ENCODE peak calls at places on chromosomes 12 and 14, in seven cellular contexts. One of them, this sample, is unnamed.

GRCh38 chr14:92456215-92457017 is 57.2 kb upstream of the RIN3 start:
- DNase-seq in right cardiac atrium: peak; percentile 63
- DNase-seq in colonic mucosa: peak; percentile 41
- DNase-seq in bronchial epithelial cell: peak; percentile 29
- DNase-seq in foreskin fibroblast: peak; percentile 68
- DNase-seq in lower leg skin: peak; percentile 77
- DNase-seq in Peyer's patch: no peak
- DNase-seq in this sample: no peak

GRCh38 chr12:114272071-114272470 is 133.9 kb downstream of the TBX5 start:
- DNase-seq in right cardiac atrium: no peak
- DNase-seq in colonic mucosa: no peak
- DNase-seq in bronchial epithelial cell: no peak
- DNase-seq in foreskin fibroblast: no peak
- DNase-seq in lower leg skin: no peak
- DNase-seq in Peyer's patch: no peak
- DNase-seq in this sample: no peak

GRCh38 chr12:93783827-93784226 is 106.7 kb downstream of the CRADD start:
- DNase-seq in right cardiac atrium: no peak
- DNase-seq in colonic mucosa: no peak
- DNase-seq in bronchial epithelial cell: no peak
- DNase-seq in foreskin fibroblast: no peak
- DNase-seq in lower leg skin: no peak
- DNase-seq in Peyer's patch: no peak
- DNase-seq in this sample: peak; percentile 56

GRCh38 chr12:122646568-122647220 is 56.5 kb downstream of the HCAR2 start:
- DNase-seq in right cardiac atrium: no peak
- DNase-seq in colonic mucosa: no peak
- DNase-seq in bronchial epithelial cell: peak; percentile 66
- DNase-seq in foreskin fibroblast: peak; percentile 89
- DNase-seq in lower leg skin: no peak
- DNase-seq in Peyer's patch: no peak
- DNase-seq in this sample: no peak

GRCh38 chr14:92645841-92646478 is 102.5 kb downstream of the LGMN start:
- DNase-seq in right cardiac atrium: no peak
- DNase-seq in colonic mucosa: no peak
- DNase-seq in bronchial epithelial cell: no peak
- DNase-seq in foreskin fibroblast: peak; percentile 66
- DNase-seq in lower leg skin: no peak
- DNase-seq in Peyer's patch: no peak
- DNase-seq in this sample: no peak

GRCh38 chr14:52950410-52950897 is 396 bp downstream of the FERMT2 start:
- DNase-seq in right cardiac atrium: peak; percentile 54
- DNase-seq in colonic mucosa: peak; percentile 52
- DNase-seq in bronchial epithelial cell: peak; percentile 21
- DNase-seq in foreskin fibroblast: peak; percentile 32
- DNase-seq in lower leg skin: peak; percentile 92
- DNase-seq in Peyer's patch: peak; percentile 54
- DNase-seq in this sample: peak; percentile 14

GRCh38 chr14:99430491-99430890 is 50.2 kb downstream of the SETD3 start:
- DNase-seq in right cardiac atrium: no peak
- DNase-seq in colonic mucosa: no peak
- DNase-seq in bronchial epithelial cell: peak; percentile 8
- DNase-seq in foreskin fibroblast: no peak
- DNase-seq in lower leg skin: no peak
- DNase-seq in Peyer's patch: no peak
- DNase-seq in this sample: peak; percentile 34

GRCh38 chr12:121872546-121873223 is 14.0 kb upstream of the HPD start:
- DNase-seq in right cardiac atrium: peak; percentile 59
- DNase-seq in colonic mucosa: peak; percentile 69
- DNase-seq in bronchial epithelial cell: peak; percentile 95
- DNase-seq in foreskin fibroblast: peak; percentile 98
- DNase-seq in lower leg skin: no peak
- DNase-seq in Peyer's patch: no peak
- DNase-seq in this sample: no peak

GRCh38 chr12:123223241-123223668 is 9.7 kb downstream of the MPHOSPH9 start:
- DNase-seq in right cardiac atrium: no peak
- DNase-seq in colonic mucosa: no peak
- DNase-seq in bronchial epithelial cell: no peak
- DNase-seq in foreskin fibroblast: no peak
- DNase-seq in lower leg skin: no peak
- DNase-seq in Peyer's patch: no peak
- DNase-seq in this sample: peak; percentile 66

GRCh38 chr12:31260840-31261239 is 65.1 kb downstream of the SINHCAF start:
- DNase-seq in right cardiac atrium: no peak
- DNase-seq in colonic mucosa: no peak
- DNase-seq in bronchial epithelial cell: peak; percentile 33
- DNase-seq in foreskin fibroblast: no peak
- DNase-seq in lower leg skin: no peak
- DNase-seq in Peyer's patch: no peak
- DNase-seq in this sample: no peak

GRCh38 chr14:63986789-63987533 is 134.2 kb downstream of the SYNE2 start:
- DNase-seq in right cardiac atrium: no peak
- DNase-seq in colonic mucosa: no peak
- DNase-seq in bronchial epithelial cell: peak; percentile 81
- DNase-seq in foreskin fibroblast: peak; percentile 52
- DNase-seq in lower leg skin: no peak
- DNase-seq in Peyer's patch: no peak
- DNase-seq in this sample: no peak

GRCh38 chr12:47270782-47271664 is 191.3 kb upstream of the AMIGO2 start:
- DNase-seq in right cardiac atrium: no peak
- DNase-seq in colonic mucosa: no peak
- DNase-seq in bronchial epithelial cell: peak; percentile 99
- DNase-seq in foreskin fibroblast: peak; percentile 43
- DNase-seq in lower leg skin: no peak
- DNase-seq in Peyer's patch: no peak
- DNase-seq in this sample: no peak

GRCh38 chr12:113891737-113892520 is 74.2 kb downstream of the RBM19 start:
- DNase-seq in right cardiac atrium: no peak
- DNase-seq in colonic mucosa: no peak
- DNase-seq in bronchial epithelial cell: no peak
- DNase-seq in foreskin fibroblast: no peak
- DNase-seq in lower leg skin: no peak
- DNase-seq in Peyer's patch: no peak
- DNase-seq in this sample: no peak

GRCh38 chr12:6896846-6897435 is 7.7 kb upstream of the LRRC23 start:
- DNase-seq in right cardiac atrium: no peak
- DNase-seq in colonic mucosa: no peak
- DNase-seq in bronchial epithelial cell: no peak
- DNase-seq in foreskin fibroblast: no peak
- DNase-seq in lower leg skin: no peak
- DNase-seq in Peyer's patch: no peak
- DNase-seq in this sample: no peak

DNA sequence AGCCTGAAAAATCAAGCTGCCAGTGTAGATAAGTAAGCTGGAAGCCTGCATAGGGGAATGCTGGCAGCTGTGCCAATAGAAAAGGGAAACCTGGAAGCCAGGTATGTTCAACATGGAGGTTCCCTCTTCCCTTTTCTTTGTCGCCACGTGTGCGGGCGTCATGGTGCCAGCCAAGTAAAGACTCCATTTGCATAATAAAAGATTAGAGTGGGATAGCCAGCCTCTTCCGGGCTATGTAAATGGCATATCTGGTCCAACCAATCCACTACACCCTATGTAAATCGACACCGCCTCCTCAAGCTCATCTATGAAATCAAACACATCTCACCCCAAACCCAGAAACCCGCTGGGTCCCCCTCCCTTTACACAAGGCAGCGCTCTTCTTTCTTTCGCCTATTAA is 5.6 kb upstream of the ADGRD1 start:
- DNase-seq in right cardiac atrium: no peak
- DNase-seq in colonic mucosa: no peak
- DNase-seq in bronchial epithelial cell: peak; percentile 7
- DNase-seq in foreskin fibroblast: no peak
- DNase-seq in lower leg skin: no peak
- DNase-seq in Peyer's patch: no peak
- DNase-seq in this sample: no peak
- H3K4me3 ChIP-seq in right cardiac atrium: no peak overlapping the region
- H3K4me3 ChIP-seq in colonic mucosa: no peak overlapping the region
- H3K4me3 ChIP-seq in bronchial epithelial cell: no peak overlapping the region
- H3K4me3 ChIP-seq in foreskin fibroblast: no peak overlapping the region
- H3K4me3 ChIP-seq in lower leg skin: no peak overlapping the region
- H3K4me3 ChIP-seq in Peyer's patch: no peak overlapping the region
- H3K4me3 ChIP-seq in this sample: no peak overlapping the region

GRCh38 chr12:124535066-124535740 is 32.2 kb downstream of the NCOR2 start:
- DNase-seq in right cardiac atrium: no peak
- DNase-seq in colonic mucosa: no peak
- DNase-seq in bronchial epithelial cell: no peak
- DNase-seq in foreskin fibroblast: no peak
- DNase-seq in lower leg skin: no peak
- DNase-seq in Peyer's patch: no peak
- DNase-seq in this sample: no peak

GRCh38 chr12:124539084-124540041 is 28.0 kb downstream of the NCOR2 start:
- DNase-seq in right cardiac atrium: no peak
- DNase-seq in colonic mucosa: no peak
- DNase-seq in bronchial epithelial cell: no peak
- DNase-seq in foreskin fibroblast: no peak
- DNase-seq in lower leg skin: no peak
- DNase-seq in Peyer's patch: no peak
- DNase-seq in this sample: no peak

GRCh38 chr12:124536613-124537012 is 30.8 kb downstream of the NCOR2 start:
- DNase-seq in right cardiac atrium: no peak
- DNase-seq in colonic mucosa: no peak
- DNase-seq in bronchial epithelial cell: no peak
- DNase-seq in foreskin fibroblast: no peak
- DNase-seq in lower leg skin: no peak
- DNase-seq in Peyer's patch: no peak
- DNase-seq in this sample: no peak

GRCh38 chr12:124537525-124538193 is 29.8 kb downstream of the NCOR2 start:
- DNase-seq in right cardiac atrium: peak; percentile 48
- DNase-seq in colonic mucosa: no peak
- DNase-seq in bronchial epithelial cell: no peak
- DNase-seq in foreskin fibroblast: no peak
- DNase-seq in lower leg skin: no peak
- DNase-seq in Peyer's patch: no peak
- DNase-seq in this sample: no peak

DNA sequence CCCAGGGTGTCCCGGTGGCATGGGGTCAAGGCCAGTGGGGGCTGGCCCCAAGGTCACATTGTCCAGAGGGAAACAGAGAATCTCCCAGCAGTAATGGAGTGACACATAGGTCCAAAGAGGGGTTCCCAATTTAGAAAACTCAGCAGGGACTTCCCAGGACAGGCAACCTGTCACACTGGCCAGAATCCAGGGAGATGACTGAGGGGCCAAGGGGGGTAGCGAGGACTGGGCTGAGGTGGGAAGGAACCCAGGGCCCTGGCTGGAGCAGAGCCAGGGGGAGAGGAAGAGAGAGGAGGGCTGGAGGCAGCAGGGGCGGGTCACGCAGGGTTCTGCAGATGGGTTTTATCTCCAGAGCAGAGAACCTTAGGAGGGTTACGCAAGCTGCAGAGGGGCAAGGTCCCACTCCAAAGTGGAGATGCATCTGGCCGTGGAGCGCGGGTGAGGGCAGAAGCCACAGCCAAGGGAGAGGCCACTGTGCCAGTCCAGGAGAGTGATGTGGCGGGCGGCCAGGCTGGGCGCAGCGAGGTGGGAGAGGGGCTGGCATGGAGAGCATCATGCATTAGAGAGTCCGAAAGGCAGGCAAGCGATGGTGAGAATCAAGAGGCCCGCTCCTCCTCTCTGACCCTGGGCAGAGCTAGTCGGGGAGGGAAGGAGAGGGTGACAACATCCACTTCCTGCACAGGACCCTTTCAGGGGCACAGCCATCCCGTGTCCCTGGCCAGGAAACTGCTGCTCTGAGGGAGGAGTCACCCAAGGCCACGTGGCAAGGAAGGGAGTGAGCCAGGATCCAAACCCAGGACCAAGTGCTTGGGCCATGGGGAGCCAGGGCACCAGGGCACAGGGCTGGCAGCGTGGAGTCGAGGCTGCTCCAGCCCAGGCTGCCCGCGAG is 29.0 kb downstream of the NCOR2 start:
- DNase-seq in right cardiac atrium: peak; percentile 43
- DNase-seq in colonic mucosa: no peak
- DNase-seq in bronchial epithelial cell: no peak
- DNase-seq in foreskin fibroblast: no peak
- DNase-seq in lower leg skin: no peak
- DNase-seq in Peyer's patch: no peak
- DNase-seq in this sample: no peak
- H3K4me3 ChIP-seq in right cardiac atrium: no peak overlapping the region
- H3K4me3 ChIP-seq in colonic mucosa: no peak overlapping the region
- H3K4me3 ChIP-seq in bronchial epithelial cell: no peak overlapping the region
- H3K4me3 ChIP-seq in foreskin fibroblast: no peak overlapping the region
- H3K4me3 ChIP-seq in lower leg skin: no peak overlapping the region
- H3K4me3 ChIP-seq in Peyer's patch: no peak overlapping the region
- H3K4me3 ChIP-seq in this sample: no peak overlapping the region

GRCh38 chr14:21526672-21527319 is 650 bp upstream of the SALL2 start:
- DNase-seq in right cardiac atrium: no peak
- DNase-seq in colonic mucosa: no peak
- DNase-seq in bronchial epithelial cell: no peak
- DNase-seq in foreskin fibroblast: no peak
- DNase-seq in lower leg skin: no peak
- DNase-seq in Peyer's patch: no peak
- DNase-seq in this sample: no peak
- H3K4me3 ChIP-seq in right cardiac atrium: peak overlapping the region; percentile 98
- H3K4me3 ChIP-seq in colonic mucosa: peak overlapping the region; percentile 45
- H3K4me3 ChIP-seq in bronchial epithelial cell: peak overlapping the region; percentile 48
- H3K4me3 ChIP-seq in foreskin fibroblast: peak overlapping the region; percentile 66
- H3K4me3 ChIP-seq in lower leg skin: peak overlapping the region; percentile 33
- H3K4me3 ChIP-seq in Peyer's patch: peak overlapping the region; percentile 68
- H3K4me3 ChIP-seq in this sample: peak overlapping the region; percentile 53

DNA sequence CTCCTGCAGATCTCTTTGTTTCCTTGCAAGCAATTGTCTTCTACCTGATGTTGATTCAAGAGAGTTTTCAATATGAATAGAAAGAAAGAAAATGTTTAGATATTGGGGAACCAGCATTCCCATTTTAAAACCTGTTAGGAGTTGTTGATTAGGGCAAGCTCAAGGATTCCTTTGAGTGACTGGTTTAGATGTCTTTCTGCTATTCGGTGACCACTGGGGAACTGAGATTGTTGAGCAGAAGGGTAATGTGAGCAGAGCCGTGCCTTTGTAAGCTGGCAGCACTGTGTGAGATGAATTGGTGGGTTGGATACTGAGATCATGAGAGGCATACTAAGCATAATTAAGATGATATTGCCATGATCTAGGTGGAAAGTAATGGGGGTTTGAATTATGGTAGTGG is 39.1 kb upstream of the PAPLN start:
- DNase-seq in right cardiac atrium: no peak
- DNase-seq in colonic mucosa: no peak
- DNase-seq in bronchial epithelial cell: no peak
- DNase-seq in foreskin fibroblast: no peak
- DNase-seq in lower leg skin: no peak
- DNase-seq in Peyer's patch: no peak
- DNase-seq in this sample: no peak
- H3K4me3 ChIP-seq in right cardiac atrium: no peak overlapping the region
- H3K4me3 ChIP-seq in colonic mucosa: no peak overlapping the region
- H3K4me3 ChIP-seq in bronchial epithelial cell: no peak overlapping the region
- H3K4me3 ChIP-seq in foreskin fibroblast: no peak overlapping the region
- H3K4me3 ChIP-seq in lower leg skin: no peak overlapping the region
- H3K4me3 ChIP-seq in Peyer's patch: no peak overlapping the region
- H3K4me3 ChIP-seq in this sample: no peak overlapping the region

DNA sequence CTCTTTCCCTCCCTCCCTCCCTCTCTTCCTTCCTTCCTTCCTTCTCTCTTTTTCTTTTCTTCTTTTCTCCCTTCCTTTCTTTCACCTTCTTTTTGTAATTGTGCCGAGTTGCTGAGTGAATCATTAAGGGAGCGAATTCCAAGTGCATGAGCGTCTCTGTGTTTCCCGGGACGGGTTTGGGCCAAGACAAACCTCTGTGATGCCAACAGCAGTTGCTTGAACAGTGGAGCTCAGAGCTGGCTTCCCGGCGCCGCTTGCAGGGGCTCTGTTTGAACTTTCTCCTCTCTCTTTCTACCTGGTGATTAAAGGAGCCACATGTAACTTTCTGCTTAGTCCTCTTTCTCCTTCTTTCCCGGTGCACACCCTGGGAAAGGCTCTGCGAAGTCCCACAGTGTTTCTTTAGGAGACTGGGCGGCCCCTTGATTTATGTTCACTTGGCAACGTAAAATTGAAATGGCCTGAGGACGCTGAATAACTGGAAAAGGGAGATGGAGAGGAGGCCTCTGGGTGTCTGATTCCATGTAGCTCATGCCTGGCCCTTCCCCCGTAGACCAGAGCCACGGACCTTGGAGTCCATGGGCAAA is 33.7 kb upstream of the MAP1LC3B2 start:
- DNase-seq in right cardiac atrium: peak; percentile 79
- DNase-seq in colonic mucosa: peak; percentile 47
- DNase-seq in bronchial epithelial cell: peak; percentile 88
- DNase-seq in foreskin fibroblast: peak; percentile 89
- DNase-seq in lower leg skin: peak; percentile 93
- DNase-seq in Peyer's patch: no peak
- DNase-seq in this sample: no peak
- H3K4me3 ChIP-seq in right cardiac atrium: no peak overlapping the region
- H3K4me3 ChIP-seq in colonic mucosa: no peak overlapping the region
- H3K4me3 ChIP-seq in bronchial epithelial cell: no peak overlapping the region
- H3K4me3 ChIP-seq in foreskin fibroblast: peak overlapping the region; percentile 29
- H3K4me3 ChIP-seq in lower leg skin: no peak overlapping the region
- H3K4me3 ChIP-seq in Peyer's patch: no peak overlapping the region
- H3K4me3 ChIP-seq in this sample: no peak overlapping the region